ENCODE peak calls at places on chromosomes 13 and 19, in nine cellular contexts. V, M, H, N, B, P, J, F and X are unnamed samples.

GRCh38 chr13:91714726-91715334 is 316.4 kb downstream of the GPC5 start:
- DNase-seq in N (no peak), M (no peak), V (no peak), B (no peak), J (no peak), P (no peak), F (no peak), H (no peak), X (no peak)

GRCh38 chr13:19062019-19062646 is 119.5 kb downstream of the TUBA3C start:
- DNase-seq in F (no peak), N (no peak), J (no peak), V (no peak), H (no peak), B (no peak), P (no peak), M (no peak), X (no peak)

GRCh38 chr13:45149964-45150363 is 29.7 kb downstream of the GTF2F2 start:
- DNase-seq in B (no peak), H (no peak), J (no peak), V (no peak), P (no peak), M (no peak), N (no peak), F (peak), X (peak)

GRCh38 chr19:16005925-16006324 is 57.1 kb downstream of the OR10H4 start:
- DNase-seq in M (no peak), B (no peak), J (no peak), N (no peak), V (no peak), H (no peak), P (no peak), F (no peak), X (no peak)

GRCh38 chr13:102983496-102983895 is 82.7 kb downstream of the SLC10A2 start:
- DNase-seq in V (no peak), N (no peak), B (peak), F (peak), H (no peak), M (no peak), J (no peak), P (no peak), X (peak)

GRCh38 chr19:55654833-55655647 is at the start of gene U2AF2:
- DNase-seq in V (peak), J (peak), H (peak), M (peak), N (peak), B (peak), F (peak), P (peak), X (peak)

GRCh38 chr19:33497778-33498175 is 23.8 kb downstream of the PEPD start:
- DNase-seq in H (no peak), V (no peak), F (no peak), B (no peak), P (no peak), M (no peak), J (no peak), N (no peak), X (no peak)

GRCh38 chr19:33420821-33421220 is 47.3 kb downstream of the CEBPG start:
- DNase-seq in V (no peak), M (no peak), J (no peak), N (no peak), H (no peak), F (no peak), B (no peak), P (no peak), X (no peak)

GRCh38 chr13:39105110-39105509 is 66.9 kb downstream of the NHLRC3 start:
- DNase-seq in V (no peak), F (no peak), H (no peak), B (no peak), P (no peak), J (no peak), N (peak), M (peak), X (peak)

GRCh38 chr13:104286566-104287290 is 1220.5 kb upstream of the SLC10A2 start:
- DNase-seq in M (no peak), P (no peak), J (no peak), B (no peak), H (no peak), V (no peak), N (no peak), F (peak), X (peak)

GRCh38 chr13:48393030-48393697 is 19.7 kb downstream of the LPAR6 start:
- DNase-seq in J (no peak), P (no peak), B (no peak), F (no peak), H (no peak), N (no peak), V (no peak), M (no peak), X (no peak)

GRCh38 chr19:5673752-5674151 is 6.6 kb downstream of the MICOS13 start:
- DNase-seq in N (no peak), M (no peak), B (no peak), J (no peak), V (no peak), F (no peak), H (no peak), P (no peak), X (no peak)

GRCh38 chr19:35657904-35658700 is 8.2 kb upstream of the UPK1A start:
- DNase-seq in H (no peak), N (no peak), F (peak), M (no peak), B (peak), J (no peak), P (no peak), V (no peak), X (no peak)

GRCh38 chr19:1295169-1296012 is 9.7 kb downstream of the EFNA2 start:
- DNase-seq in H (no peak), J (peak), N (peak), B (no peak), P (no peak), M (no peak), F (no peak), V (peak), X (no peak)

GRCh38 chr13:110103479-110103878 is 203.5 kb downstream of the COL4A1 start:
- DNase-seq in F (no peak), N (no peak), B (no peak), J (no peak), P (no peak), H (no peak), V (no peak), M (no peak), X (no peak)

GRCh38 chr19:20051841-20052768 is 12.8 kb upstream of the ZNF682 start:
- DNase-seq in J (peak), P (no peak), F (peak), B (peak), N (peak), V (peak), H (peak), M (peak), X (peak)

GRCh38 chr13:30308548-30308947 is 1.2 kb upstream of the KATNAL1 start:
- DNase-seq in H (no peak), P (no peak), B (peak), N (peak), M (no peak), F (peak), V (no peak), J (no peak), X (peak)

GRCh38 chr19:29480507-29480906 is 45.3 kb upstream of the VSTM2B start:
- DNase-seq in P (no peak), V (no peak), M (no peak), F (no peak), J (no peak), N (peak), B (no peak), H (no peak), X (no peak)

GRCh38 chr13:111853766-111854165 is 213.2 kb upstream of the SOX1 start:
- DNase-seq in J (no peak), P (no peak), H (no peak), M (no peak), B (no peak), F (no peak), V (no peak), N (no peak), X (no peak)

GRCh38 chr19:23365222-23365621 is 30.0 kb downstream of the ZNF91 start:
- DNase-seq in N (no peak), V (no peak), F (no peak), B (no peak), H (no peak), P (no peak), M (no peak), J (no peak), X (no peak)

GRCh38 chr13:45847554-45848224 is 3.9 kb downstream of the SIAH3 start:
- DNase-seq in F (peak), B (peak), J (no peak), V (peak), M (no peak), H (peak), P (no peak), N (no peak), X (peak)